ENCODE peak calls at places on chromosomes 4 and X, in seven cellular contexts. One of them, this sample, is unnamed.
A peak's percentile ranks its signal among the peaks of the same experiment; 100 is the strongest.

GRCh38 chr4:165010487-165010886 is 21.3 kb upstream of the TRIM60 start:
- DNase-seq in NB4: no peak
- DNase-seq in heart left ventricle: no peak
- DNase-seq in tibial nerve: no peak
- DNase-seq in sigmoid colon: no peak
- DNase-seq in A549: no peak
- DNase-seq in breast epithelium: no peak
- DNase-seq in this sample: no peak

GRCh38 chr4:129322947-129323346 is 227.0 kb downstream of the C4orf33 start:
- DNase-seq in tibial nerve: no peak
- DNase-seq in heart left ventricle: no peak
- DNase-seq in breast epithelium: no peak
- DNase-seq in sigmoid colon: no peak
- DNase-seq in NB4: no peak
- DNase-seq in A549: no peak
- DNase-seq in this sample: no peak

GRCh38 chr4:10578027-10578426 is 106.5 kb downstream of the CLNK start:
- DNase-seq in NB4: no peak
- DNase-seq in tibial nerve: no peak
- DNase-seq in heart left ventricle: no peak
- DNase-seq in sigmoid colon: no peak
- DNase-seq in A549: no peak
- DNase-seq in breast epithelium: no peak
- DNase-seq in this sample: no peak

GRCh38 chrX:118212817-118213183 is 96.2 kb upstream of the KLHL13 start:
- DNase-seq in A549: no peak
- DNase-seq in heart left ventricle: no peak
- DNase-seq in NB4: peak; percentile 69
- DNase-seq in tibial nerve: no peak
- DNase-seq in breast epithelium: no peak
- DNase-seq in sigmoid colon: no peak
- DNase-seq in this sample: no peak

GRCh38 chrX:71253253-71254091 is 468 bp downstream of the ZMYM3 start:
- DNase-seq in sigmoid colon: no peak
- DNase-seq in heart left ventricle: no peak
- DNase-seq in breast epithelium: peak; percentile 57
- DNase-seq in tibial nerve: no peak
- DNase-seq in A549: peak; percentile 47
- DNase-seq in NB4: peak; percentile 71
- DNase-seq in this sample: no peak

GRCh38 chr4:112953295-112953694 is 96.2 kb upstream of the ANK2 start:
- DNase-seq in breast epithelium: no peak
- DNase-seq in heart left ventricle: no peak
- DNase-seq in NB4: no peak
- DNase-seq in tibial nerve: no peak
- DNase-seq in sigmoid colon: no peak
- DNase-seq in A549: no peak
- DNase-seq in this sample: no peak

GRCh38 chr4:41177016-41177415 is 37.3 kb downstream of the APBB2 start:
- DNase-seq in breast epithelium: no peak
- DNase-seq in A549: no peak
- DNase-seq in tibial nerve: no peak
- DNase-seq in heart left ventricle: no peak
- DNase-seq in sigmoid colon: no peak
- DNase-seq in NB4: no peak
- DNase-seq in this sample: no peak

GRCh38 chr4:87669373-87669772 is 19.3 kb downstream of the DMP1 start:
- DNase-seq in sigmoid colon: no peak
- DNase-seq in breast epithelium: no peak
- DNase-seq in A549: no peak
- DNase-seq in NB4: no peak
- DNase-seq in tibial nerve: no peak
- DNase-seq in heart left ventricle: no peak
- DNase-seq in this sample: no peak

GRCh38 chrX:69503835-69504625 is at the start of gene NALF2:
- DNase-seq in sigmoid colon: peak; percentile 70
- DNase-seq in tibial nerve: no peak
- DNase-seq in heart left ventricle: peak; percentile 60
- DNase-seq in NB4: peak; percentile 12
- DNase-seq in A549: peak; percentile 41
- DNase-seq in breast epithelium: peak; percentile 54
- DNase-seq in this sample: peak; percentile 62

GRCh38 chrX:153667931-153668396 is 5.6 kb downstream of the PNCK start:
- DNase-seq in tibial nerve: peak; percentile 71
- DNase-seq in breast epithelium: peak; percentile 86
- DNase-seq in sigmoid colon: peak; percentile 94
- DNase-seq in heart left ventricle: peak; percentile 85
- DNase-seq in A549: peak; percentile 81
- DNase-seq in NB4: peak; percentile 81
- DNase-seq in this sample: peak; percentile 81
- H3K4me3 ChIP-seq in tibial nerve: no peak overlapping the region
- H3K4me3 ChIP-seq in breast epithelium: peak overlapping the region; percentile 41
- H3K4me3 ChIP-seq in sigmoid colon: no peak overlapping the region
- H3K4me3 ChIP-seq in heart left ventricle: no peak overlapping the region
- H3K4me3 ChIP-seq in A549: peak overlapping the region; percentile 35
- H3K4me3 ChIP-seq in NB4: no peak overlapping the region
- H3K4me3 ChIP-seq in this sample: no peak overlapping the region

GRCh38 chr4:24584175-24584850 is at the start of gene DHX15:
- DNase-seq in tibial nerve: peak; percentile 92
- DNase-seq in NB4: peak; percentile 99
- DNase-seq in heart left ventricle: peak; percentile 97
- DNase-seq in sigmoid colon: peak; percentile 98
- DNase-seq in A549: peak; percentile 71
- DNase-seq in breast epithelium: peak; percentile 94
- DNase-seq in this sample: peak; percentile 97
- TF ChIP-seq POLR2A in tibial nerve: peak; percentile 69
- TF ChIP-seq POLR2A in NB4: peak; percentile 95
- TF ChIP-seq POLR2A in heart left ventricle: no peak
- TF ChIP-seq POLR2A in sigmoid colon: no peak
- TF ChIP-seq POLR2A in A549: peak; percentile 58
- TF ChIP-seq POLR2A in breast epithelium: peak; percentile 64
- TF ChIP-seq POLR2A in this sample: peak; percentile 65

DNA sequence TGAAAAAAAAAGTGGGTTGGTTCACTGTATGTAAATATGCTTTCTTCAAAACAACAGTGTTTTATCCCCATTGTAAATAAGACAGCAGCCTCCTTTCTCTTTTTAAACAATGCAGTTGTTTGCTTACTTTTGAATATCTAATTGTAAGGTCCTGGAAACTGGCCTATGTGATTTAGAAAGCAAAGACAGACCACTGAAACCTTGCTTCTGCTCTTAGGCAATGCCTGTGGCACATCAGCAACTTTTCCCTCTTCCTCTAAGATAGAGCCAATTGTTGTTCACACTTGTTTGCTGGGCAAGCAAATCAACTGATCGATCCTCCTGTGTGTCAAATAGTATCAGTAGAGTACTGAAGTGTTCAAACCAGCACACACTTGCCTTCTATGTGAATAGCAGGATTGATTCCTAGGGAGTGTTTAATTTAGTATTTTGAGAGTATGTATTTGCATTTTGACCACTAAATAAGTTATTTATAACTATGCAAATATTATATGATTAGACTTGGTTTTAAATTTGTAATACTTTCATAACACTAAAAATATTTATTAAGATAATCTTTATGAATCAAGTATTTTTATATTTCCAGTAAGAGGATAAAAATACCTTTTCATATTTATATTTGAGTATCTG is 55.4 kb upstream of the GRPR start:
- DNase-seq in heart left ventricle: no peak
- DNase-seq in breast epithelium: no peak
- DNase-seq in A549: no peak
- DNase-seq in sigmoid colon: no peak
- DNase-seq in tibial nerve: no peak
- DNase-seq in NB4: no peak
- DNase-seq in this sample: no peak
- H3K4me3 ChIP-seq in heart left ventricle: no peak overlapping the region
- H3K4me3 ChIP-seq in breast epithelium: no peak overlapping the region
- H3K4me3 ChIP-seq in A549: no peak overlapping the region
- H3K4me3 ChIP-seq in sigmoid colon: no peak overlapping the region
- H3K4me3 ChIP-seq in tibial nerve: no peak overlapping the region
- H3K4me3 ChIP-seq in NB4: no peak overlapping the region
- H3K4me3 ChIP-seq in this sample: no peak overlapping the region

GRCh38 chr4:3531887-3532713 is at the start of gene LRPAP1:
- DNase-seq in tibial nerve: peak; percentile 80
- DNase-seq in sigmoid colon: peak; percentile 95
- DNase-seq in breast epithelium: peak; percentile 84
- DNase-seq in NB4: peak; percentile 91
- DNase-seq in A549: peak; percentile 97
- DNase-seq in heart left ventricle: peak; percentile 94
- DNase-seq in this sample: peak; percentile 96
- TF ChIP-seq POLR2A in tibial nerve: peak; percentile 72
- TF ChIP-seq POLR2A in sigmoid colon: peak; percentile 90
- TF ChIP-seq POLR2A in breast epithelium: peak; percentile 79
- TF ChIP-seq POLR2A in NB4: peak; percentile 97
- TF ChIP-seq POLR2A in A549: peak; percentile 92
- TF ChIP-seq POLR2A in heart left ventricle: peak; percentile 78
- TF ChIP-seq POLR2A in this sample: peak; percentile 95

GRCh38 chr4:123832173-123833026 is 435.8 kb downstream of the SPRY1 start:
- DNase-seq in sigmoid colon: peak; percentile 81
- DNase-seq in A549: no peak
- DNase-seq in tibial nerve: peak; percentile 18
- DNase-seq in NB4: no peak
- DNase-seq in breast epithelium: no peak
- DNase-seq in heart left ventricle: peak; percentile 75
- DNase-seq in this sample: no peak
- H3K4me3 ChIP-seq in sigmoid colon: no peak overlapping the region
- H3K4me3 ChIP-seq in A549: no peak overlapping the region
- H3K4me3 ChIP-seq in tibial nerve: no peak overlapping the region
- H3K4me3 ChIP-seq in NB4: no peak overlapping the region
- H3K4me3 ChIP-seq in breast epithelium: peak overlapping the region; percentile 23
- H3K4me3 ChIP-seq in heart left ventricle: no peak overlapping the region
- H3K4me3 ChIP-seq in this sample: no peak overlapping the region

DNA sequence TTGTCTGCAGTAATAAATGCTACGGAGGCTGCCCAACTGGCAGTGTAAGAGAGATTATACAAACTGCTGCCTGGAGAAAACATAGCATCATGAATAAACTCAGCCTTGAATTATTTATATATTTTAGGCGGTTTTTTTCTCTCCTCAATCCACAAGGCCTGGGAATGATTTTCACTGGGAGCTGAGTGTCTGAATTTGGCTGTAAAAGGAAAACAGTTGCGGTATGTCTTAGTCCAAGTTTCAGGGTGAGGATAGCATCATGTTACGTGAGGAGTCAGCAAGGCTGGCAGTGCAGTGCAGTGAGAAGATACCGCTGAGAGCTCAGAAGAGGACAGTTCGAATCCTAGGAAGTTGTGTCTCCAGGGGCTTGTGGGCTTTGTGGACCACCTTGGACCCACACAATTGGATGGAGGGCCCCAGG is 291.5 kb upstream of the BOD1L1 start:
- DNase-seq in breast epithelium: no peak
- DNase-seq in sigmoid colon: peak; percentile 76
- DNase-seq in A549: no peak
- DNase-seq in tibial nerve: no peak
- DNase-seq in NB4: no peak
- DNase-seq in heart left ventricle: no peak
- DNase-seq in this sample: no peak
- TF ChIP-seq POLR2A in breast epithelium: no peak
- TF ChIP-seq POLR2A in sigmoid colon: no peak
- TF ChIP-seq POLR2A in A549: no peak
- TF ChIP-seq POLR2A in tibial nerve: no peak
- TF ChIP-seq POLR2A in NB4: no peak
- TF ChIP-seq POLR2A in heart left ventricle: no peak
- TF ChIP-seq POLR2A in this sample: no peak

DNA sequence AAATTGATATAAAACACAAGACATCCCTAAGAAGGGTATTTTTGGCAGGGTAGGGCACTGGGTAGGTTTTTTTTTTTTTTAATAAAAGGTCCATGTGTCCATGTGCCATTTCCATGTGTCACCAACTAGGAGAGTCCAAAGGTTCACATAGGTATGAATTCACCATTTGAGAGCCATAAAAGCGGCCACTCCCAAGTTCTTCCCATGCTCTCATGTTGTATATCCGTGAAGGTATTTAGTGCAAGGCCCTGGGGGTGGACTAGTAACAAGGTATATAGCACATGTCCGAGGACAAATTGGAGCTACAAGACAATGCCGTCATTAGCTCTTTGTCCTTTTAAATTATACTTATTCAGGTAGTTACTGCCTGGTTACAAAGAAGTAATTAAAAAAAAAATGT is 107.3 kb downstream of the PDE5A start:
- DNase-seq in heart left ventricle: no peak
- DNase-seq in breast epithelium: no peak
- DNase-seq in tibial nerve: no peak
- DNase-seq in NB4: no peak
- DNase-seq in sigmoid colon: no peak
- DNase-seq in A549: no peak
- DNase-seq in this sample: no peak
- H3K4me3 ChIP-seq in heart left ventricle: no peak overlapping the region
- H3K4me3 ChIP-seq in breast epithelium: no peak overlapping the region
- H3K4me3 ChIP-seq in tibial nerve: no peak overlapping the region
- H3K4me3 ChIP-seq in NB4: no peak overlapping the region
- H3K4me3 ChIP-seq in sigmoid colon: no peak overlapping the region
- H3K4me3 ChIP-seq in A549: no peak overlapping the region
- H3K4me3 ChIP-seq in this sample: no peak overlapping the region